ENCODE peak calls at places on chromosome 7, in five cellular contexts. One of them, this sample, is unnamed.
A peak's percentile ranks its signal among the peaks of the same experiment; 100 is the strongest.

GRCh38 chr7:23017303-23017702 is 3.4 kb upstream of the HYCC1 start:
- DNase-seq in progenitor cell of endocrine pancreas: no peak
- DNase-seq in psoas muscle: no peak
- DNase-seq in activated CD8-positive, alpha-beta memory T cell treated with anti-CD3 and anti-CD28 coated beads for 4 hours: no peak
- DNase-seq in CD8-positive, alpha-beta memory T cell: no peak
- DNase-seq in this sample: peak; percentile 38

GRCh38 chr7:82247814-82248433 is 195.7 kb downstream of the CACNA2D1 start:
- DNase-seq in progenitor cell of endocrine pancreas: no peak
- DNase-seq in psoas muscle: no peak
- DNase-seq in activated CD8-positive, alpha-beta memory T cell treated with anti-CD3 and anti-CD28 coated beads for 4 hours: no peak
- DNase-seq in CD8-positive, alpha-beta memory T cell: no peak
- DNase-seq in this sample: no peak

GRCh38 chr7:103857435-103857834 is 132.0 kb downstream of the RELN start:
- DNase-seq in progenitor cell of endocrine pancreas: no peak
- DNase-seq in psoas muscle: no peak
- DNase-seq in activated CD8-positive, alpha-beta memory T cell treated with anti-CD3 and anti-CD28 coated beads for 4 hours: no peak
- DNase-seq in CD8-positive, alpha-beta memory T cell: no peak
- DNase-seq in this sample: no peak

GRCh38 chr7:104943502-104944343 is 70.3 kb upstream of the KMT2E start:
- DNase-seq in progenitor cell of endocrine pancreas: no peak
- DNase-seq in psoas muscle: no peak
- DNase-seq in activated CD8-positive, alpha-beta memory T cell treated with anti-CD3 and anti-CD28 coated beads for 4 hours: peak; percentile 49
- DNase-seq in CD8-positive, alpha-beta memory T cell: peak; percentile 71
- DNase-seq in this sample: no peak

GRCh38 chr7:118580743-118581382 is 356.4 kb downstream of the ANKRD7 start:
- DNase-seq in progenitor cell of endocrine pancreas: no peak
- DNase-seq in psoas muscle: no peak
- DNase-seq in activated CD8-positive, alpha-beta memory T cell treated with anti-CD3 and anti-CD28 coated beads for 4 hours: no peak
- DNase-seq in CD8-positive, alpha-beta memory T cell: no peak
- DNase-seq in this sample: no peak

GRCh38 chr7:52634996-52635395 is 400.4 kb upstream of the POM121L12 start:
- DNase-seq in progenitor cell of endocrine pancreas: no peak
- DNase-seq in psoas muscle: no peak
- DNase-seq in activated CD8-positive, alpha-beta memory T cell treated with anti-CD3 and anti-CD28 coated beads for 4 hours: no peak
- DNase-seq in CD8-positive, alpha-beta memory T cell: no peak
- DNase-seq in this sample: no peak

GRCh38 chr7:1531979-1532455 is 1.5 kb downstream of the MAFK start:
- DNase-seq in progenitor cell of endocrine pancreas: no peak
- DNase-seq in psoas muscle: no peak
- DNase-seq in activated CD8-positive, alpha-beta memory T cell treated with anti-CD3 and anti-CD28 coated beads for 4 hours: no peak
- DNase-seq in CD8-positive, alpha-beta memory T cell: no peak
- DNase-seq in this sample: no peak

GRCh38 chr7:8051998-8052397 is 83.4 kb downstream of the GLCCI1 start:
- DNase-seq in progenitor cell of endocrine pancreas: no peak
- DNase-seq in psoas muscle: no peak
- DNase-seq in activated CD8-positive, alpha-beta memory T cell treated with anti-CD3 and anti-CD28 coated beads for 4 hours: no peak
- DNase-seq in CD8-positive, alpha-beta memory T cell: no peak
- DNase-seq in this sample: no peak

GRCh38 chr7:50068850-50069551 is 24.0 kb downstream of the ZPBP start:
- DNase-seq in progenitor cell of endocrine pancreas: no peak
- DNase-seq in psoas muscle: no peak
- DNase-seq in activated CD8-positive, alpha-beta memory T cell treated with anti-CD3 and anti-CD28 coated beads for 4 hours: no peak
- DNase-seq in CD8-positive, alpha-beta memory T cell: peak; percentile 30
- DNase-seq in this sample: no peak

GRCh38 chr7:1668486-1668931 is 1.6 kb upstream of the ELFN1 start:
- DNase-seq in progenitor cell of endocrine pancreas: peak; percentile 10
- DNase-seq in psoas muscle: peak; percentile 13
- DNase-seq in activated CD8-positive, alpha-beta memory T cell treated with anti-CD3 and anti-CD28 coated beads for 4 hours: no peak
- DNase-seq in CD8-positive, alpha-beta memory T cell: no peak
- DNase-seq in this sample: no peak

GRCh38 chr7:142030294-142030693 is 34.6 kb downstream of the MGAM start:
- DNase-seq in progenitor cell of endocrine pancreas: no peak
- DNase-seq in psoas muscle: no peak
- DNase-seq in activated CD8-positive, alpha-beta memory T cell treated with anti-CD3 and anti-CD28 coated beads for 4 hours: no peak
- DNase-seq in CD8-positive, alpha-beta memory T cell: no peak
- DNase-seq in this sample: no peak

GRCh38 chr7:100676501-100677306 is 3.2 kb downstream of the GNB2 start:
- DNase-seq in progenitor cell of endocrine pancreas: no peak
- DNase-seq in psoas muscle: no peak
- DNase-seq in activated CD8-positive, alpha-beta memory T cell treated with anti-CD3 and anti-CD28 coated beads for 4 hours: no peak
- DNase-seq in CD8-positive, alpha-beta memory T cell: no peak
- DNase-seq in this sample: peak; percentile 39

GRCh38 chr7:2307690-2308107 is 6.5 kb downstream of the SNX8 start:
- DNase-seq in progenitor cell of endocrine pancreas: no peak
- DNase-seq in psoas muscle: no peak
- DNase-seq in activated CD8-positive, alpha-beta memory T cell treated with anti-CD3 and anti-CD28 coated beads for 4 hours: no peak
- DNase-seq in CD8-positive, alpha-beta memory T cell: no peak
- DNase-seq in this sample: peak; percentile 56

GRCh38 chr7:151131622-151132293 is 35.7 kb downstream of the GBX1 start:
- DNase-seq in progenitor cell of endocrine pancreas: no peak
- DNase-seq in psoas muscle: peak; percentile 14
- DNase-seq in activated CD8-positive, alpha-beta memory T cell treated with anti-CD3 and anti-CD28 coated beads for 4 hours: no peak
- DNase-seq in CD8-positive, alpha-beta memory T cell: no peak
- DNase-seq in this sample: no peak

GRCh38 chr7:117807688-117808087 is 65.6 kb downstream of the CTTNBP2 start:
- DNase-seq in progenitor cell of endocrine pancreas: no peak
- DNase-seq in psoas muscle: no peak
- DNase-seq in activated CD8-positive, alpha-beta memory T cell treated with anti-CD3 and anti-CD28 coated beads for 4 hours: no peak
- DNase-seq in CD8-positive, alpha-beta memory T cell: no peak
- DNase-seq in this sample: no peak

GRCh38 chr7:42414028-42414427 is 177.0 kb upstream of the GLI3 start:
- DNase-seq in progenitor cell of endocrine pancreas: no peak
- DNase-seq in psoas muscle: no peak
- DNase-seq in activated CD8-positive, alpha-beta memory T cell treated with anti-CD3 and anti-CD28 coated beads for 4 hours: no peak
- DNase-seq in CD8-positive, alpha-beta memory T cell: no peak
- DNase-seq in this sample: no peak

GRCh38 chr7:19377611-19378339 is 232.6 kb upstream of the FERD3L start:
- DNase-seq in progenitor cell of endocrine pancreas: no peak
- DNase-seq in psoas muscle: no peak
- DNase-seq in activated CD8-positive, alpha-beta memory T cell treated with anti-CD3 and anti-CD28 coated beads for 4 hours: no peak
- DNase-seq in CD8-positive, alpha-beta memory T cell: no peak
- DNase-seq in this sample: no peak

GRCh38 chr7:39910108-39910869 is 39.8 kb upstream of the CDK13 start:
- DNase-seq in progenitor cell of endocrine pancreas: no peak
- DNase-seq in psoas muscle: peak; percentile 17
- DNase-seq in activated CD8-positive, alpha-beta memory T cell treated with anti-CD3 and anti-CD28 coated beads for 4 hours: no peak
- DNase-seq in CD8-positive, alpha-beta memory T cell: no peak
- DNase-seq in this sample: no peak

GRCh38 chr7:27939893-27940292 is 199.9 kb downstream of the TAX1BP1 start:
- DNase-seq in progenitor cell of endocrine pancreas: no peak
- DNase-seq in psoas muscle: no peak
- DNase-seq in activated CD8-positive, alpha-beta memory T cell treated with anti-CD3 and anti-CD28 coated beads for 4 hours: no peak
- DNase-seq in CD8-positive, alpha-beta memory T cell: no peak
- DNase-seq in this sample: no peak

GRCh38 chr7:23353172-23353571 is 54.0 kb downstream of the MALSU1 start:
- DNase-seq in progenitor cell of endocrine pancreas: no peak
- DNase-seq in psoas muscle: no peak
- DNase-seq in activated CD8-positive, alpha-beta memory T cell treated with anti-CD3 and anti-CD28 coated beads for 4 hours: no peak
- DNase-seq in CD8-positive, alpha-beta memory T cell: no peak
- DNase-seq in this sample: no peak

GRCh38 chr7:130367088-130367755 is 13.1 kb upstream of the CPA1 start:
- DNase-seq in progenitor cell of endocrine pancreas: no peak
- DNase-seq in psoas muscle: no peak
- DNase-seq in activated CD8-positive, alpha-beta memory T cell treated with anti-CD3 and anti-CD28 coated beads for 4 hours: no peak
- DNase-seq in CD8-positive, alpha-beta memory T cell: peak; percentile 65
- DNase-seq in this sample: no peak

GRCh38 chr7:107035446-107035845 is 9.1 kb upstream of the PRKAR2B start:
- DNase-seq in progenitor cell of endocrine pancreas: no peak
- DNase-seq in psoas muscle: no peak
- DNase-seq in activated CD8-positive, alpha-beta memory T cell treated with anti-CD3 and anti-CD28 coated beads for 4 hours: no peak
- DNase-seq in CD8-positive, alpha-beta memory T cell: no peak
- DNase-seq in this sample: no peak

GRCh38 chr7:29859491-29860180 is 53.3 kb downstream of the WIPF3 start:
- DNase-seq in progenitor cell of endocrine pancreas: no peak
- DNase-seq in psoas muscle: no peak
- DNase-seq in activated CD8-positive, alpha-beta memory T cell treated with anti-CD3 and anti-CD28 coated beads for 4 hours: no peak
- DNase-seq in CD8-positive, alpha-beta memory T cell: no peak
- DNase-seq in this sample: no peak

GRCh38 chr7:55624813-55625212 is 52.5 kb upstream of the VOPP1 start:
- DNase-seq in progenitor cell of endocrine pancreas: no peak
- DNase-seq in psoas muscle: no peak
- DNase-seq in activated CD8-positive, alpha-beta memory T cell treated with anti-CD3 and anti-CD28 coated beads for 4 hours: no peak
- DNase-seq in CD8-positive, alpha-beta memory T cell: no peak
- DNase-seq in this sample: no peak

GRCh38 chr7:29609162-29610030 is 45.8 kb downstream of the PRR15 start:
- DNase-seq in progenitor cell of endocrine pancreas: no peak
- DNase-seq in psoas muscle: no peak
- DNase-seq in activated CD8-positive, alpha-beta memory T cell treated with anti-CD3 and anti-CD28 coated beads for 4 hours: no peak
- DNase-seq in CD8-positive, alpha-beta memory T cell: no peak
- DNase-seq in this sample: no peak

GRCh38 chr7:98133181-98133580 is 26.5 kb downstream of the LMTK2 start:
- DNase-seq in progenitor cell of endocrine pancreas: no peak
- DNase-seq in psoas muscle: no peak
- DNase-seq in activated CD8-positive, alpha-beta memory T cell treated with anti-CD3 and anti-CD28 coated beads for 4 hours: no peak
- DNase-seq in CD8-positive, alpha-beta memory T cell: peak; percentile 52
- DNase-seq in this sample: peak; percentile 55

This sample was measured in B cell.